ENCODE peak calls at places on chromosomes 11 and 22, in four cellular contexts. One of them, this sample, is unnamed.
A peak's percentile ranks its signal among the peaks of the same experiment; 100 is the strongest.

GRCh38 chr22:26471522-26471921 is 12.1 kb downstream of the HPS4 start:
- DNase-seq in SW480: peak; percentile 93
- DNase-seq in fibroblast of lung: peak; percentile 29
- DNase-seq in G401: peak; percentile 64
- DNase-seq in this sample: no peak

GRCh38 chr11:1829039-1829820 is 5.6 kb upstream of the SYT8 start:
- DNase-seq in SW480: peak; percentile 87
- DNase-seq in fibroblast of lung: peak; percentile 31
- DNase-seq in G401: no peak
- DNase-seq in this sample: no peak

GRCh38 chr11:113876074-113876797 is 864 bp upstream of the USP28 start:
- DNase-seq in SW480: no peak
- DNase-seq in fibroblast of lung: no peak
- DNase-seq in G401: no peak
- DNase-seq in this sample: no peak

GRCh38 chr22:47021371-47022074 is 259.1 kb downstream of the TBC1D22A start:
- DNase-seq in SW480: no peak
- DNase-seq in fibroblast of lung: no peak
- DNase-seq in G401: no peak
- DNase-seq in this sample: no peak

GRCh38 chr11:69801513-69802335 is 17.5 kb downstream of the FGF3 start:
- DNase-seq in SW480: peak; percentile 83
- DNase-seq in fibroblast of lung: peak; percentile 7
- DNase-seq in G401: no peak
- DNase-seq in this sample: no peak

GRCh38 chr22:24481641-24482040 is 13.5 kb upstream of the UPB1 start:
- DNase-seq in SW480: no peak
- DNase-seq in fibroblast of lung: no peak
- DNase-seq in G401: no peak
- DNase-seq in this sample: no peak

GRCh38 chr22:46122511-46122971 is 27.8 kb upstream of the PPARA start:
- DNase-seq in SW480: no peak
- DNase-seq in fibroblast of lung: peak; percentile 55
- DNase-seq in G401: no peak
- DNase-seq in this sample: peak; percentile 76

GRCh38 chr11:65915821-65916251 is 3.0 kb downstream of the C11orf68 start:
- DNase-seq in SW480: peak; percentile 97
- DNase-seq in fibroblast of lung: peak; percentile 95
- DNase-seq in G401: peak; percentile 65
- DNase-seq in this sample: peak; percentile 59

GRCh38 chr11:59822989-59823566 is 12.5 kb upstream of the MRPL16 start:
- DNase-seq in SW480: peak; percentile 75
- DNase-seq in fibroblast of lung: peak; percentile 68
- DNase-seq in G401: peak; percentile 67
- DNase-seq in this sample: peak; percentile 45

GRCh38 chr11:66470015-66470414 is 3.3 kb downstream of the PELI3 start:
- DNase-seq in SW480: no peak
- DNase-seq in fibroblast of lung: no peak
- DNase-seq in G401: no peak
- DNase-seq in this sample: no peak

GRCh38 chr22:30408388-30409101 is 11.7 kb downstream of the SEC14L2 start:
- DNase-seq in SW480: peak; percentile 26
- DNase-seq in fibroblast of lung: peak; percentile 26
- DNase-seq in G401: no peak
- DNase-seq in this sample: no peak

GRCh38 chr11:99461913-99462312 is 441.2 kb downstream of the CNTN5 start:
- DNase-seq in SW480: no peak
- DNase-seq in fibroblast of lung: no peak
- DNase-seq in G401: no peak
- DNase-seq in this sample: no peak

GRCh38 chr11:33976351-33977199 is 75.0 kb upstream of the CAPRIN1 start:
- DNase-seq in SW480: no peak
- DNase-seq in fibroblast of lung: peak; percentile 47
- DNase-seq in G401: no peak
- DNase-seq in this sample: no peak

GRCh38 chr11:34614334-34615113 is 6.4 kb upstream of the EHF start:
- DNase-seq in SW480: no peak
- DNase-seq in fibroblast of lung: peak; percentile 87
- DNase-seq in G401: no peak
- DNase-seq in this sample: no peak

GRCh38 chr22:39628563-39629080 is 58.1 kb downstream of the CACNA1I start:
- DNase-seq in SW480: no peak
- DNase-seq in fibroblast of lung: no peak
- DNase-seq in G401: peak; percentile 73
- DNase-seq in this sample: no peak

GRCh38 chr11:77503006-77503405 is 29.1 kb upstream of the PAK1 start:
- DNase-seq in SW480: no peak
- DNase-seq in fibroblast of lung: peak; percentile 6
- DNase-seq in G401: no peak
- DNase-seq in this sample: no peak

GRCh38 chr11:1005913-1006312 is 30.6 kb downstream of the MUC6 start:
- DNase-seq in SW480: no peak
- DNase-seq in fibroblast of lung: no peak
- DNase-seq in G401: no peak
- DNase-seq in this sample: peak; percentile 86

GRCh38 chr11:1293619-1294015 is 15.8 kb downstream of the TOLLIP start:
- DNase-seq in SW480: peak; percentile 9
- DNase-seq in fibroblast of lung: no peak
- DNase-seq in G401: peak; percentile 69
- DNase-seq in this sample: no peak

GRCh38 chr11:120564573-120565301 is 53.2 kb downstream of the GRIK4 start:
- DNase-seq in SW480: peak; percentile 51
- DNase-seq in fibroblast of lung: peak; percentile 31
- DNase-seq in G401: peak; percentile 33
- DNase-seq in this sample: no peak

GRCh38 chr22:22935546-22936157 is 48.0 kb downstream of the IGLL5 start:
- DNase-seq in SW480: no peak
- DNase-seq in fibroblast of lung: no peak
- DNase-seq in G401: no peak
- DNase-seq in this sample: no peak

GRCh38 chr11:69558519-69558941 is 77.1 kb downstream of the LINC01488 start:
- DNase-seq in SW480: peak; percentile 95
- DNase-seq in fibroblast of lung: no peak
- DNase-seq in G401: no peak
- DNase-seq in this sample: no peak

GRCh38 chr11:65291613-65292012 is 23.1 kb upstream of the CDC42EP2 start:
- DNase-seq in SW480: no peak
- DNase-seq in fibroblast of lung: peak; percentile 90
- DNase-seq in G401: no peak
- DNase-seq in this sample: no peak

GRCh38 chr11:85029964-85030363 is 597.2 kb downstream of the DLG2 start:
- DNase-seq in SW480: no peak
- DNase-seq in fibroblast of lung: peak; percentile 37
- DNase-seq in G401: no peak
- DNase-seq in this sample: no peak

GRCh38 chr11:32435152-32435480 is 223 bp downstream of the WT1 start:
- DNase-seq in SW480: peak; percentile 66
- DNase-seq in fibroblast of lung: no peak
- DNase-seq in G401: no peak
- DNase-seq in this sample: no peak

GRCh38 chr11:111457731-111458368 is 54.3 kb downstream of the BTG4 start:
- DNase-seq in SW480: no peak
- DNase-seq in fibroblast of lung: no peak
- DNase-seq in G401: no peak
- DNase-seq in this sample: no peak

GRCh38 chr11:16099501-16099900 is 256.8 kb downstream of the SOX6 start:
- DNase-seq in SW480: peak; percentile 51
- DNase-seq in fibroblast of lung: no peak
- DNase-seq in G401: no peak
- DNase-seq in this sample: no peak

GRCh38 chr11:105000797-105001196 is 22.2 kb downstream of the CASP5 start:
- DNase-seq in SW480: no peak
- DNase-seq in fibroblast of lung: no peak
- DNase-seq in G401: no peak
- DNase-seq in this sample: no peak

GRCh38 chr22:22815397-22816170 is 72.0 kb upstream of the IGLL5 start:
- DNase-seq in SW480: no peak
- DNase-seq in fibroblast of lung: no peak
- DNase-seq in G401: no peak
- DNase-seq in this sample: no peak

GRCh38 chr11:87259731-87260130 is 222.0 kb downstream of the TMEM135 start:
- DNase-seq in SW480: no peak
- DNase-seq in fibroblast of lung: no peak
- DNase-seq in G401: no peak
- DNase-seq in this sample: no peak

GRCh38 chr11:32184057-32185055 is 93.5 kb downstream of the RCN1 start:
- DNase-seq in SW480: no peak
- DNase-seq in fibroblast of lung: no peak
- DNase-seq in G401: peak; percentile 92
- DNase-seq in this sample: no peak

This sample was measured in pancreas.